ENCODE peak calls at places on chromosomes 6 and 20, in five cellular contexts. V is sigmoid colon, A is adrenal gland, G is dorsolateral prefrontal cortex, U is IMR-90. E is an unnamed sample.

GRCh38 chr20:18514127-18514526 is 6.4 kb downstream of the SEC23B start:
- DNase-seq in A (no peak), V (no peak), G (no peak), U (no peak), E (no peak)

GRCh38 chr6:35319346-35320030 is 21.9 kb downstream of the DEF6 start:
- DNase-seq in V (no peak), U (no peak), G (no peak), A (no peak), E (no peak)

GRCh38 chr6:156954191-156954590 is 177.0 kb downstream of the ARID1B start:
- DNase-seq in U (peak; percentile 59), V (no peak), A (no peak), G (no peak), E (no peak)

GRCh38 chr6:166710084-166710483 is 83.0 kb upstream of the RPS6KA2 start:
- DNase-seq in V (no peak), G (no peak), A (no peak), U (peak; percentile 13), E (no peak)

GRCh38 chr6:26109776-26110175 is 22.5 kb downstream of the HFE start:
- DNase-seq in V (no peak), U (no peak), G (no peak), A (no peak), E (no peak)

GRCh38 chr6:52059821-52060220 is 27.6 kb downstream of the PKHD1 start:
- DNase-seq in V (no peak), A (no peak), G (no peak), U (no peak), E (no peak)

GRCh38 chr20:34774886-34775285 is 50.6 kb downstream of the NCOA6 start:
- DNase-seq in U (no peak), G (no peak), V (no peak), A (no peak), E (no peak)

GRCh38 chr6:165455488-165455887 is 146.1 kb upstream of the C6orf118 start:
- DNase-seq in A (no peak), G (no peak), U (no peak), V (no peak), E (no peak)

GRCh38 chr6:3414704-3415453 is 42.0 kb downstream of the SLC22A23 start:
- DNase-seq in V (peak; percentile 36), U (peak; percentile 75), A (no peak), G (no peak), E (no peak)

GRCh38 chr6:157584036-157584435 is 203.0 kb downstream of the ZDHHC14 start:
- DNase-seq in A (no peak), V (no peak), U (no peak), G (no peak), E (no peak)

GRCh38 chr20:23106271-23106851 is 20.2 kb upstream of the CD93 start:
- DNase-seq in V (no peak), G (no peak), A (no peak), U (peak; percentile 53), E (no peak)

GRCh38 chr20:58160451-58161051 is 67.9 kb downstream of the ANKRD60 start:
- DNase-seq in A (no peak), U (peak; percentile 17), V (no peak), G (no peak), E (peak; percentile 31)

GRCh38 chr6:5590187-5590586 is 328.9 kb downstream of the FARS2 start:
- DNase-seq in V (no peak), G (no peak), U (no peak), A (no peak), E (no peak)

GRCh38 chr20:64254571-64255360 is 782 bp upstream of the PCMTD2 start:
- DNase-seq in A (no peak), U (no peak), G (no peak), V (no peak), E (no peak)

GRCh38 chr6:42742116-42742894 is 3.6 kb downstream of the TBCC start:
- DNase-seq in A (no peak), G (no peak), U (peak; percentile 68), V (no peak), E (no peak)

GRCh38 chr6:110055387-110055735 is 77.2 kb downstream of the GPR6 start:
- DNase-seq in U (no peak), A (no peak), V (no peak), G (no peak), E (no peak)

GRCh38 chr6:89660981-89661380 is 22.4 kb upstream of the LYRM2 start:
- DNase-seq in A (no peak), G (no peak), V (no peak), U (no peak), E (no peak)

GRCh38 chr20:9912858-9913434 is 74.1 kb upstream of the PAK5 start:
- DNase-seq in A (peak; percentile 28), G (peak; percentile 15), V (no peak), U (peak; percentile 42), E (peak; percentile 1)

GRCh38 chr20:50681359-50682064 is 9.8 kb downstream of the RIPOR3 start:
- DNase-seq in U (no peak), A (no peak), G (no peak), V (no peak), E (no peak)

GRCh38 chr20:15328084-15328483 is 990.7 kb upstream of the FLRT3 start:
- DNase-seq in A (no peak), G (no peak), V (no peak), U (no peak), E (no peak)

GRCh38 chr6:93453956-93454355 is 34.6 kb upstream of the EPHA7 start:
- DNase-seq in G (no peak), U (no peak), A (no peak), V (no peak), E (no peak)

GRCh38 chr6:167404385-167405049 is 79.6 kb downstream of the TTLL2 start:
- DNase-seq in V (no peak), A (no peak), G (no peak), U (no peak), E (no peak)

GRCh38 chr6:152226119-152226518 is 411.0 kb downstream of the SYNE1 start:
- DNase-seq in A (no peak), G (no peak), U (no peak), V (no peak), E (no peak)

GRCh38 chr20:4748847-4749246 is 27.1 kb downstream of the PRND start:
- DNase-seq in U (no peak), G (no peak), V (no peak), A (no peak), E (no peak)

GRCh38 chr6:87705070-87705691 is 3.1 kb upstream of the AKIRIN2 start:
- DNase-seq in V (no peak), A (no peak), G (no peak), U (peak; percentile 80), E (no peak)

GRCh38 chr6:35085359-35086281 is 55.5 kb downstream of the TCP11 start:
- DNase-seq in A (no peak), G (no peak), V (peak; percentile 58), U (no peak), E (no peak)

DNA sequence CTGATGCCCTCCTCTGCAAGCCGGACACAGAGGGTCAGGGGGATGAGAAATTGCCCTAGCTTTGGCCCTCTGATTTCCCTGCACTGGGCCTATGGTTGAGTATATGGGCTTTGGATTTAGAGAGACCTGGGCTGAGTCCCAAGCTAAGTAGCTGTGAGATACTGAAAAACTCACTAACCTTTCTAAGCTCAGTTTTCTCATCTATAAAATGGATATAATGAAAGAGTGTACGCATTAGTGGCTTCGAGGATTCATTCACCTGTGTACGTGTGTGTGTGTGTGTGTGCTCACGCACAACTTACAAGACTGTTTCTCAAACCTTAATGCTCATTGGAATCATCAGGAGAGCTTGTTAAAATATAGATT is 12.7 kb upstream of the RBPJL start:
- DNase-seq in V (no peak), G (no peak), U (no peak), A (no peak), E (no peak)
- H3K4me3 ChIP-seq in V (peak overlapping the region; percentile 44), G (peak overlapping the region; percentile 70), U (no peak overlapping the region), A (no peak overlapping the region), E (no peak overlapping the region)

DNA sequence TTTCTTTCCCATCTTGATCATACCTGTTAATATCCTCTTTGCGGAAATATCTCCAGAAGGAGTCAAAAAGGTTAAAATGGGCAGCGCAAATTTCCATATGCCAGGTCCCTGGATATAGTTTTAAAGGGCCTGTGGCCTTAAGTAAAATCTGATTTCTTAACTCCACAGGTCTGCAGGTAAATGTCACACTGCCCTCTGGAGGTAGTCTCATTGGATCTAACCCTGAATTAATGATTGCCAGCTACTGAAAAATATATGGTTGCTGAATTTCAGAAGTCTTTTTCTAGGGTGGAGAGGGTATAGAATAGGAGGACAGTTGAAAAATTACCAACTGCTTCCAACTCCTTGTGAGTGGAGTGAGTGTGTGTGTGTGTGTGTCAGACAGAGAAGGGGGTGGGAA is 8.5 kb downstream of the MOXD1 start:
- DNase-seq in U (no peak), G (no peak), A (no peak), V (no peak), E (no peak)
- TF ChIP-seq CTCF in U (peak; percentile 21), G (no peak), A (peak; percentile 39), V (no peak), E (no peak)

GRCh38 chr6:113995632-113996031 is 24.7 kb upstream of the HDAC2 start:
- DNase-seq in V (peak; percentile 69), U (peak; percentile 98), A (peak; percentile 46), G (peak; percentile 68), E (peak; percentile 92)
- H3K4me3 ChIP-seq in V (no peak overlapping the region), U (no peak overlapping the region), A (no peak overlapping the region), G (peak overlapping the region; percentile 34), E (no peak overlapping the region)

DNA sequence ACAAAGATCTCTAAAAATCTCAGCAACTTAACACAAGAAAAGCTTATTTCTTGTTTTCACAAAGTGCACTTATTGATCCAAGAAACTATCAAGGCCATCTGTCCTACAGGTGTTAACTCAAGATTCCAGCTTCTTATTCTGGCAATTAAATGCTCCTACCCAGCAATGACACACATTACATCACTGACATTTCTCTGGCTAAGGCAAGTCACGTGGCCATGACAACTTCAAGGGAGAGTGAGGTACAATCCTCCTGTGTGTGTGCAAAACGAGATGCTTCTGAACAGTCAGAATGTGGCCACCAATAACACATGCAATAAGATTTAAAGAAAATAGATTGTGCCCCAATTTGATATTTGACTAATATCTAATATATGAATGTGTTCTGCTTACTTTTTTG is 169.3 kb upstream of the BTBD3 start:
- DNase-seq in U (no peak), A (no peak), V (no peak), G (no peak), E (no peak)
- TF ChIP-seq CTCF in U (no peak), A (no peak), V (no peak), G (no peak), E (no peak)

GRCh38 chr20:62550087-62550565 is 74.3 kb upstream of the GATA5 start:
- DNase-seq in A (no peak), V (peak; percentile 87), G (peak; percentile 14), U (no peak), E (no peak)
- H3K4me3 ChIP-seq in A (no peak overlapping the region), V (peak overlapping the region; percentile 80), G (peak overlapping the region; percentile 52), U (no peak overlapping the region), E (no peak overlapping the region)

GRCh38 chr6:159833556-159833955 is 33.5 kb downstream of the PNLDC1 start:
- DNase-seq in G (no peak), U (peak; percentile 37), V (no peak), A (no peak), E (peak; percentile 65)
- TF ChIP-seq CTCF in G (no peak), U (no peak), V (no peak), A (no peak), E (peak; percentile 52)

E was measured in BJ.